ENCODE peak calls at places on chromosomes 4 and X, in nine cellular contexts. G is choroid plexus epithelial cell; X is CD8-positive, alpha-beta memory T cell; U is uterus; H is Peyer's patch; O is natural killer cell treated with Interleukin-12 subunit alpha and Interleukin-12 subunit beta and Interleukin-15 and Interleukin-18, amount 100 ng/mL, for 72 hours; J is activated CD8-positive, alpha-beta T cell treated with anti-CD3 and anti-CD28 coated beads, Interleukin-2, amount 10 ng/mL, durations not matched to agents 7 days and 5 days; M is activated naive CD8-positive, alpha-beta T cell treated with anti-CD3 and anti-CD28 coated beads, Interleukin-2, amount 50 U/mL, for 24 hours; T is ELF-1. I is an unnamed sample.

GRCh38 chr4:157035471-157035870 is 40.5 kb upstream of the GLRB start:
- DNase-seq in T (no peak), X (no peak), H (no peak), J (no peak), M (no peak), G (no peak), U (no peak), O (no peak), I (no peak)

GRCh38 chrX:9530848-9531274 is 66.0 kb downstream of the TBL1X start:
- DNase-seq in X (peak), O (peak), J (peak), M (peak), H (peak), G (peak), U (peak), T (peak), I (peak)

GRCh38 chr4:138658518-138658917 is 357.1 kb upstream of the NOCT start:
- DNase-seq in J (no peak), M (no peak), U (no peak), X (no peak), T (peak), H (no peak), G (no peak), O (no peak), I (no peak)

GRCh38 chrX:69014200-69014599 is 151.1 kb downstream of the PJA1 start:
- DNase-seq in X (no peak), U (no peak), T (no peak), O (no peak), H (no peak), G (peak), M (no peak), J (no peak), I (no peak)

GRCh38 chr4:172480471-172480870 is 667.3 kb downstream of the GALNTL6 start:
- DNase-seq in X (no peak), O (no peak), H (no peak), U (no peak), M (no peak), T (no peak), G (peak), J (no peak), I (no peak)

GRCh38 chrX:109440475-109440874 is 41.4 kb downstream of the GUCY2F start:
- DNase-seq in U (no peak), O (no peak), H (no peak), M (no peak), G (peak), T (no peak), X (no peak), J (no peak), I (no peak)

GRCh38 chr4:22962186-22962786 is 269.5 kb downstream of the GBA3 start:
- DNase-seq in J (no peak), U (no peak), T (peak), O (no peak), X (no peak), H (no peak), G (peak), M (no peak), I (no peak)

GRCh38 chr4:89134775-89135319 is 23.5 kb downstream of the TIGD2 start:
- DNase-seq in J (no peak), O (no peak), U (no peak), T (no peak), G (peak), H (no peak), M (no peak), X (no peak), I (no peak)

GRCh38 chr4:101655005-101655404 is 135.5 kb upstream of the BANK1 start:
- DNase-seq in U (no peak), J (no peak), H (no peak), O (no peak), X (no peak), M (no peak), T (no peak), G (no peak), I (no peak)

GRCh38 chrX:139831689-139832456 is 101.0 kb downstream of the ATP11C start:
- DNase-seq in H (no peak), G (peak), O (no peak), M (no peak), U (no peak), T (no peak), J (no peak), X (no peak), I (no peak)

GRCh38 chr4:159296061-159296460 is 193.2 kb downstream of the RAPGEF2 start:
- DNase-seq in X (no peak), G (peak), U (no peak), T (no peak), J (no peak), H (no peak), M (no peak), O (no peak), I (no peak)

GRCh38 chr4:183503497-183504063 is 1.3 kb upstream of the ING2 start:
- DNase-seq in U (no peak), O (no peak), G (peak), M (peak), J (no peak), X (no peak), T (no peak), H (no peak), I (no peak)

GRCh38 chr4:85370400-85371032 is 104.4 kb upstream of the ARHGAP24 start:
- DNase-seq in G (peak), O (no peak), X (no peak), J (peak), U (no peak), H (peak), T (peak), M (peak), I (no peak)

GRCh38 chrX:152641996-152642395 is 4.3 kb downstream of the GABRQ start:
- DNase-seq in H (no peak), O (no peak), U (no peak), M (no peak), X (no peak), G (peak), J (no peak), T (peak), I (no peak)

GRCh38 chrX:38236901-38237615 is 16.4 kb upstream of the SRPX start:
- DNase-seq in H (no peak), U (no peak), J (no peak), M (no peak), G (no peak), X (no peak), O (no peak), T (no peak), I (no peak)

GRCh38 chrX:55161581-55161980 is 58.6 kb upstream of the PAGE5 start:
- DNase-seq in X (no peak), M (no peak), U (no peak), T (no peak), G (no peak), H (no peak), J (no peak), O (no peak), I (no peak)

GRCh38 chrX:12799118-12799517 is 7.9 kb downstream of the PRPS2 start:
- DNase-seq in J (no peak), O (no peak), X (no peak), M (no peak), T (no peak), G (no peak), U (no peak), H (no peak), I (no peak)

GRCh38 chrX:53483838-53484420 is 49.8 kb upstream of the HSD17B10 start:
- DNase-seq in J (no peak), H (no peak), O (no peak), X (no peak), U (no peak), G (no peak), M (no peak), T (no peak), I (no peak)

GRCh38 chrX:46251755-46252154 is 293.5 kb downstream of the ZNF674 start:
- DNase-seq in G (peak), O (no peak), H (no peak), X (no peak), U (no peak), M (no peak), J (no peak), T (peak), I (no peak)

GRCh38 chr4:41384992-41385391 is 128.3 kb downstream of the UCHL1 start:
- DNase-seq in O (no peak), U (peak), T (no peak), M (no peak), G (no peak), J (no peak), X (no peak), H (no peak), I (peak)

GRCh38 chr4:47690611-47691010 is 147.3 kb downstream of the CORIN start:
- DNase-seq in G (peak), H (no peak), M (no peak), U (no peak), J (no peak), X (no peak), O (no peak), T (no peak), I (no peak)

GRCh38 chr4:168852387-168852786 is 157.7 kb downstream of the CBR4 start:
- DNase-seq in U (no peak), X (no peak), O (no peak), M (no peak), H (no peak), G (no peak), T (no peak), J (no peak), I (no peak)

I was measured in ovary.